ENCODE peak calls at places on chromosome 4, in five cellular contexts. G is stimulated activated CD4-positive, alpha-beta T cell treated with anti-CD3 and anti-CD28 coated beads, Interleukin-1b, Interleukin-23, amount 100 ng/mL, for 24 hours; C is RCC 7860; A is CD14-positive monocyte; F is activated T-helper 1 cell treated with anti-CD3 and anti-CD28 coated beads, Interleukin-2, amount 50 U/mL, for 16 hours. K is an unnamed sample.

GRCh38 chr4:61200195-61200990 is at the start of gene ADGRL3:
- DNase-seq in C (no peak), A (no peak), F (no peak), G (no peak), K (peak)

GRCh38 chr4:159070742-159071141 is 32.1 kb upstream of the RAPGEF2 start:
- DNase-seq in C (peak), A (no peak), G (no peak), F (no peak), K (peak)

GRCh38 chr4:4456351-4456750 is 69.4 kb downstream of the NSG1 start:
- DNase-seq in F (no peak), C (peak), A (no peak), G (no peak), K (no peak)

GRCh38 chr4:94358101-94358500 is 15.5 kb upstream of the HPGDS start:
- DNase-seq in F (no peak), A (no peak), C (no peak), G (no peak), K (no peak)

GRCh38 chr4:141711211-141711610 is 74.8 kb downstream of the IL15 start:
- DNase-seq in C (no peak), G (no peak), F (no peak), A (no peak), K (no peak)

GRCh38 chr4:19213388-19213787 is 1038.3 kb upstream of the SLIT2 start:
- DNase-seq in A (no peak), C (no peak), G (no peak), F (no peak), K (no peak)

GRCh38 chr4:165131247-165131832 is 18.7 kb upstream of the TMEM192 start:
- DNase-seq in C (peak), A (peak), G (peak), F (peak), K (peak)

GRCh38 chr4:85149656-85150055 is 183.2 kb upstream of the WDFY3 start:
- DNase-seq in F (no peak), G (no peak), C (no peak), A (no peak), K (peak)

GRCh38 chr4:2797545-2798305 is 4.8 kb downstream of the SH3BP2 start:
- DNase-seq in F (no peak), G (no peak), A (peak), C (no peak), K (no peak)

GRCh38 chr4:105061720-105062119 is 85.0 kb upstream of the TET2 start:
- DNase-seq in F (no peak), G (no peak), A (no peak), C (no peak), K (no peak)

GRCh38 chr4:155207534-155208257 is 740 bp upstream of the NPY2R start:
- DNase-seq in C (no peak), G (no peak), A (no peak), F (no peak), K (no peak)

GRCh38 chr4:61507091-61507490 is 307.0 kb downstream of the ADGRL3 start:
- DNase-seq in C (no peak), G (no peak), A (no peak), F (no peak), K (peak)

GRCh38 chr4:87399954-87400353 is 9.0 kb upstream of the HSD17B11 start:
- DNase-seq in C (no peak), A (no peak), F (no peak), G (no peak), K (no peak)

GRCh38 chr4:37682701-37683401 is 3.3 kb downstream of the RELL1 start:
- DNase-seq in G (no peak), C (peak), F (no peak), A (no peak), K (no peak)

GRCh38 chr4:3445111-3445820 is 3.5 kb downstream of the HGFAC start:
- DNase-seq in C (no peak), F (no peak), A (no peak), G (no peak), K (no peak)

GRCh38 chr4:180060159-180060889 is 2182.9 kb upstream of the TENM3 start:
- DNase-seq in G (no peak), C (no peak), F (no peak), A (no peak), K (no peak)

GRCh38 chr4:76384052-76384451 is 36.9 kb downstream of the CCDC158 start:
- DNase-seq in C (no peak), G (no peak), A (no peak), F (no peak), K (no peak)

GRCh38 chr4:184237612-184238011 is 19.9 kb upstream of the ENPP6 start:
- DNase-seq in A (no peak), F (peak), G (no peak), C (no peak), K (no peak)

GRCh38 chr4:1769692-1770091 is 23.4 kb upstream of the FGFR3 start:
- DNase-seq in G (no peak), A (no peak), C (no peak), F (no peak), K (no peak)

GRCh38 chr4:7343950-7344349 is 90.8 kb downstream of the PSAPL1 start:
- DNase-seq in G (no peak), C (no peak), A (no peak), F (no peak), K (no peak)

GRCh38 chr4:14607001-14607400 is 395.3 kb upstream of the CPEB2 start:
- DNase-seq in C (no peak), F (no peak), A (no peak), G (no peak), K (no peak)

GRCh38 chr4:78938868-78939666 is at the start of gene PAQR3:
- DNase-seq in F (peak), C (peak), G (peak), A (peak), K (peak)

GRCh38 chr4:121697626-121698025 is 846 bp upstream of the ANXA5 start:
- DNase-seq in A (no peak), F (no peak), C (no peak), G (no peak), K (no peak)

GRCh38 chr4:3872834-3873313 is 106.7 kb downstream of the ADRA2C start:
- DNase-seq in F (no peak), G (no peak), A (no peak), C (no peak), K (no peak)

K was measured in NCI-H446 treated with DMSO at 0.1 percent for 48 hours.